ENCODE peak calls at places on chromosomes 13 and 19, in five cellular contexts. N, J, T, Z and I are unnamed samples.

GRCh38 chr13:75481176-75482069 is 546 bp downstream of the TBC1D4 start:
- DNase-seq in N (peak; percentile 7), J (no peak), T (no peak), Z (peak; percentile 86), I (peak; percentile 78)

GRCh38 chr19:45250832-45251451 is at the start of gene MARK4:
- DNase-seq in N (peak; percentile 96), J (no peak), T (no peak), Z (peak; percentile 83), I (peak; percentile 99)

GRCh38 chr13:32039488-32040013 is 8.0 kb downstream of the FRY start:
- DNase-seq in N (no peak), J (no peak), T (no peak), Z (no peak), I (no peak)

GRCh38 chr13:97435297-97435682 is 1.3 kb downstream of the RAP2A start:
- DNase-seq in N (no peak), J (no peak), T (no peak), Z (no peak), I (no peak)

GRCh38 chr19:7986321-7987083 is 18.9 kb downstream of the ELAVL1 start:
- DNase-seq in N (no peak), J (no peak), T (no peak), Z (no peak), I (no peak)

GRCh38 chr13:36998624-36999041 is 507 bp downstream of the ALG5 start:
- DNase-seq in N (peak; percentile 15), J (no peak), T (no peak), Z (peak; percentile 66), I (peak; percentile 57)

GRCh38 chr19:33438016-33438671 is 64.6 kb downstream of the CEBPG start:
- DNase-seq in N (no peak), J (no peak), T (no peak), Z (no peak), I (peak; percentile 89)

GRCh38 chr19:51712461-51713081 is 11.2 kb downstream of the HAS1 start:
- DNase-seq in N (no peak), J (no peak), T (no peak), Z (peak; percentile 51), I (no peak)

GRCh38 chr13:23212621-23213020 is 31.8 kb downstream of the SGCG start:
- DNase-seq in N (no peak), J (no peak), T (no peak), Z (no peak), I (no peak)

GRCh38 chr13:101398191-101398590 is 18.1 kb downstream of the NALCN start:
- DNase-seq in N (no peak), J (no peak), T (no peak), Z (no peak), I (no peak)

GRCh38 chr13:110136660-110137585 is 170.0 kb downstream of the COL4A1 start:
- DNase-seq in N (no peak), J (no peak), T (no peak), Z (no peak), I (no peak)
- H3K9ac ChIP-seq in N (no peak overlapping the region), J (peak overlapping the region; percentile 8), T (no peak overlapping the region), Z (no peak overlapping the region), I (no peak overlapping the region)

DNA sequence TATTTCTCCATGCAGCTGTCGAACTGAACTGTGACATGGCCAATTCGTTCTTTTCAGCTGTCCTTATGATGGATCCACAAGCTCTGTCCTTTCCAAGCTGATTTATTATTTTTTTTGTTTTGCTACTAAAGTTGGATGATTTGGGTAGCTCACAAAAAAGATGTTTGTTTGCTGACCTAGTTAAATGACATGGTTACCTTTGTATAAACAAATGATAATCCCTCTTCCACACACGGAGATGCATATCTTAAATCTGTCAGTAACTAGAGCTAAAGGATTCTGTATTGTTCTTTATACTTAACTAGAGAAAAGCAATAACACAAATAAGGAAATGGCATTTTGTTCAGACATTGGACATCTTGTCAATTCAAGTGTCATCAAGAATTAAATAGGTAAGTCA is 884.4 kb upstream of the PCDH20 start:
- DNase-seq in N (no peak), J (no peak), T (no peak), Z (no peak), I (no peak)
- TF ChIP-seq EP300 in N (no peak), J (no peak), T (no peak), Z (no peak), I (no peak)

DNA sequence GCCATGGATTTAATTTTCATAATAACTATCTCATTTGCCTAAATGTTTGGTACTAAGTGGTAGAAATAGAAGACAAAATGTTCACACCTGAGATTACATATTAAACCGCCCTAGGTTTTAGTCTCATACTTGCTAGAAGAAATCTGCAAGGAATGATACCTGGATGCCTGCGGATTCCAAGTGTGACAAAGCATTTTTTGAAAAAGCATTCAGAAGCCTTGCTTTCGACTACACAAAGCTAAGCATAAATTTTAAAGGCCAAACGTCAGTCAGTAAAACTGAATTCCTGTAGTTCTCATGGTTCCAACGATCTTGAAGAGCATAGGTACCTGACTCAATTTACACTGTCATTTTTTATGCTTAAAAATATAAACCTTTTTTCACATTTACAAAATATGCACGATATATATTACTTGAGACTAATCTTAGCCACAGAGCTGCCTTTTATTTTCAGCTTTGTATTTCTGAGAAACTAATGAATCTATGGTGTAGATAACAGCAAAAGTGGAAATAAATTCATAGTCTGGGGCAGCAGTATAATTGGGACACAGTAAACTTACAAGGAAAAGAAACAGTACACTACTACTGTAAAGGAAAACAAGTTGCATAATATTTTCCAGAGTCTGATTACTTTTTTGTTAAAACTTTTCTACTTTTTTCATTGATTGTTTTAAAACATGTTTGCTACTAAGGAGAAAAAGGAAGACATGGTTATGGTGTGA is 1.2 kb upstream of the LRRC63 start:
- DNase-seq in N (no peak), J (no peak), T (no peak), Z (no peak), I (no peak)
- H3K9ac ChIP-seq in N (no peak overlapping the region), J (peak overlapping the region; percentile 72), T (no peak overlapping the region), Z (no peak overlapping the region), I (no peak overlapping the region)

GRCh38 chr19:18478545-18479311 is 40.8 kb upstream of the ISYNA1 start:
- DNase-seq in N (no peak), J (peak; percentile 51), T (peak; percentile 88), Z (no peak), I (peak; percentile 70)
- TF ChIP-seq EP300 in N (peak; percentile 56), J (no peak), T (no peak), Z (no peak), I (no peak)

DNA sequence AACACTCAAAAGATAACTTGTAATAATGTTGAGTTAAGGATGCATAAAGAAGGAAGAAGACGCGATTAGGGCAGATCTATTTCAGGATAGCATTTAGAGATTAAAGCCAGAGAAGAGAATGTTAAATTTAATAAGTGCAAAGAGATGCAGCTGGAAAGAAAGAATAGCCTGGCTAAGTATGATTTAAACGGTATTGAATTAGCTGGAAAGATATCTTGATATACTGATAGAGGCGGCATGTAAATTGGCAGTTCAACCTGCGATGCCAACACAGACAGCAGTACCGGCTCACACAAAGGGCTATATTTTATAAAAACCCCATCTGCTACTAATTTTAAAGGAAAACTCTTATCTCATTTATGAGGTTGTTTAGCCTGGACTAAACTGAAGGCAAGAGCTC is 121.4 kb downstream of the ENOX1 start:
- DNase-seq in N (no peak), J (no peak), T (no peak), Z (no peak), I (peak; percentile 34)
- H3K9ac ChIP-seq in N (no peak overlapping the region), J (no peak overlapping the region), T (no peak overlapping the region), Z (no peak overlapping the region), I (peak overlapping the region; percentile 33)

GRCh38 chr13:29436721-29437250 is 158.7 kb downstream of the SLC7A1 start:
- DNase-seq in N (no peak), J (no peak), T (no peak), Z (no peak), I (no peak)

GRCh38 chr13:29438772-29439171 is 156.7 kb downstream of the SLC7A1 start:
- DNase-seq in N (no peak), J (no peak), T (no peak), Z (no peak), I (no peak)

GRCh38 chr13:29436291-29436690 is 159.2 kb downstream of the SLC7A1 start:
- DNase-seq in N (no peak), J (no peak), T (no peak), Z (no peak), I (no peak)

GRCh38 chr13:29434217-29434940 is 161.1 kb downstream of the SLC7A1 start:
- DNase-seq in N (no peak), J (peak; percentile 23), T (no peak), Z (no peak), I (peak; percentile 21)

DNA sequence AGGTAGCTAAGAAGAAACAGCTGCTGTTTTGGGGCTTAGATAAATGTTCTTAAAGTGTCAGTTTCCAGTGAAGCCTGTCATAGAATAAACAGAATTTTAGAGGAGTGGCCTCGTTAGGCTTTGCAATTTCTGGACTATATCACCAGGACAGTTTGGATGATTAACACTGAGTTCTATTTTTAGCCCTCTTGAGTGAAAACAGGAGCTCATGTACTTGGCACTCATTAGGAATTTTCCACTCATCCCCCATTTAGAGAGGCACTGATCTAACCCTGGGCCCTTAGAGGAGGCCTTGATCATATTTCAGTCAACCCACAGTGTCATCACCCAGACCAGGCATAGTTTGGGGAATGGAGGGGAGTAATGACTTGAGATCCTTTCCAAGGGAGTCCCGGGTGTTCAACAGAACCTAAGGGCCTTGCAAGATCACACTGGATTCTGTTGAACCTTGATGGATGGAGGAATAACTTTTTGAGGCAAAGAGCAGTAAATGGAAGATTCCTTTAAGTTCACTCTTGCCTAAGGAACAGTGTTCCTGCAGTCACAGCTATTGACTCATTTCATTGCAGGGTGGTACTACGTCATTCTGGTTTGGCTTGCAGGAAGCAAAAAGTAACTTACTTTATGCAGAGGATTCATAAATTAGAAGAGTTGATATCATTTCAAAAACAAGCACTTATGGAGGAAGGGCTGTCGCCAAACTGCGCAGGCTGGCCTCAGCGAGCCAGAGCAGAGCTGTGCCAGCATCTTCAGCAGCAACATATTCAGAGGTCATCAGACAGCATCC is 160.2 kb downstream of the SLC7A1 start:
- DNase-seq in N (no peak), J (no peak), T (no peak), Z (no peak), I (peak; percentile 20)
- TF ChIP-seq EP300 in N (no peak), J (no peak), T (no peak), Z (no peak), I (peak; percentile 97)